ENCODE peak calls at places on chromosomes 4 and X, in five cellular contexts. Z, W, D, U and X are unnamed samples.

GRCh38 chrX:123959281-123960063 is 2.0 kb upstream of the STAG2 start:
- DNase-seq in U (peak; percentile 63), Z (peak; percentile 50), D (peak; percentile 5), W (peak; percentile 39), X (no peak)

GRCh38 chrX:24435038-24435437 is 30.0 kb upstream of the PDK3 start:
- DNase-seq in W (no peak), Z (no peak), D (no peak), U (no peak), X (no peak)

GRCh38 chr4:78057600-78058560 is 757 bp downstream of the FRAS1 start:
- DNase-seq in W (peak; percentile 66), U (peak; percentile 51), Z (peak; percentile 65), D (peak; percentile 38), X (peak; percentile 34)

GRCh38 chrX:67583171-67583570 is 39.4 kb downstream of the AR start:
- DNase-seq in U (no peak), W (no peak), D (no peak), Z (no peak), X (no peak)

GRCh38 chrX:102745513-102746133 is 25.1 kb downstream of the GPRASP3 start:
- DNase-seq in D (no peak), Z (peak; percentile 25), W (peak; percentile 76), U (peak; percentile 15), X (no peak)

GRCh38 chrX:107673933-107674479 is 45.7 kb downstream of the PRPS1 start:
- DNase-seq in U (peak; percentile 72), Z (peak; percentile 93), D (no peak), W (peak; percentile 33), X (no peak)

GRCh38 chrX:30309139-30309571 is at the start of gene NR0B1:
- DNase-seq in W (peak; percentile 48), D (no peak), Z (no peak), U (no peak), X (no peak)

GRCh38 chr4:4470208-4470607 is 71.6 kb downstream of the STX18 start:
- DNase-seq in U (no peak), W (no peak), Z (no peak), D (no peak), X (no peak)

GRCh38 chrX:12984629-12985303 is 9.9 kb downstream of the TMSB4X start:
- DNase-seq in W (no peak), U (no peak), D (no peak), Z (no peak), X (no peak)

GRCh38 chr4:177047070-177047850 is 254.5 kb upstream of the VEGFC start:
- DNase-seq in U (peak; percentile 48), D (peak; percentile 77), W (peak; percentile 81), Z (no peak), X (peak; percentile 44)

GRCh38 chr4:172871381-172871780 is 297.2 kb upstream of the GALNT7 start:
- DNase-seq in U (no peak), D (no peak), Z (no peak), W (no peak), X (no peak)

GRCh38 chrX:41384041-41384705 is 50.2 kb downstream of the DDX3X start:
- DNase-seq in U (peak; percentile 75), Z (peak; percentile 88), W (no peak), D (no peak), X (no peak)

GRCh38 chr4:53866055-53866454 is 198.3 kb downstream of the CHIC2 start:
- DNase-seq in W (no peak), Z (no peak), U (no peak), D (no peak), X (no peak)

GRCh38 chrX:107565916-107566602 is 62.3 kb upstream of the PRPS1 start:
- DNase-seq in W (peak; percentile 85), U (no peak), D (peak; percentile 2), Z (no peak), X (peak; percentile 16)

GRCh38 chr4:136900706-136901105 is 631.6 kb downstream of the PCDH18 start:
- DNase-seq in Z (no peak), W (no peak), D (no peak), U (no peak), X (no peak)

GRCh38 chr4:40850496-40850895 is 100.7 kb downstream of the NSUN7 start:
- DNase-seq in U (no peak), Z (no peak), W (no peak), D (no peak), X (no peak)

GRCh38 chr4:142551513-142552280 is 294.4 kb downstream of the INPP4B start:
- DNase-seq in D (no peak), Z (no peak), U (no peak), W (no peak), X (no peak)

GRCh38 chr4:78693777-78694456 is 82.2 kb upstream of the BMP2K start:
- DNase-seq in W (no peak), Z (no peak), U (no peak), D (no peak), X (no peak)

GRCh38 chr4:120658772-120659171 is 263.8 kb downstream of the PRDM5 start:
- DNase-seq in U (no peak), W (no peak), Z (no peak), D (no peak), X (no peak)

GRCh38 chr4:43014266-43014665 is 121.8 kb downstream of the GRXCR1 start:
- DNase-seq in Z (no peak), D (no peak), U (no peak), W (no peak), X (no peak)

GRCh38 chr4:86977621-86978184 is 42.9 kb downstream of the AFF1 start:
- DNase-seq in W (no peak), U (no peak), D (no peak), Z (no peak), X (no peak)

DNA sequence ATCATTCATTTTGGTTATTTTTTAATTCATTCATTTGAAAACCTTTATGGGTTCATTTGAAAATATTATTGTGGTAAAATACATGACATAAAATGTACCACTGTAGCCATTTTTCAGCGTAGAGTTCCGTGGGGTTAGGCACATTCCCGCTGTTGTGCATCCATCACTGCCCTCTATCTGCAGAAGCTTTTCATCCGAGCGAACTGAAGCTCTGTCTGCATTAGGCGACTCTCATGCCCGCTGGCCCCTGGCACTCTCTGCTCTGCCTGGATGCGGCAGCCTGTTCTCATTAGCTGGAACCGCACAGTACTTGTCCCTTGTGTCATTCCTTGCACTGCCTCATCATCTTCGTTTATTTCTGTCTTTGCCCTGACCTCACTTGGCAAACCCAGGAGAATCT is 17.5 kb downstream of the CFAP99 start:
- DNase-seq in U (no peak), W (no peak), D (no peak), Z (no peak), X (no peak)
- TF ChIP-seq CTCF in U (no peak), W (no peak), D (no peak), Z (no peak), X (no peak)

DNA sequence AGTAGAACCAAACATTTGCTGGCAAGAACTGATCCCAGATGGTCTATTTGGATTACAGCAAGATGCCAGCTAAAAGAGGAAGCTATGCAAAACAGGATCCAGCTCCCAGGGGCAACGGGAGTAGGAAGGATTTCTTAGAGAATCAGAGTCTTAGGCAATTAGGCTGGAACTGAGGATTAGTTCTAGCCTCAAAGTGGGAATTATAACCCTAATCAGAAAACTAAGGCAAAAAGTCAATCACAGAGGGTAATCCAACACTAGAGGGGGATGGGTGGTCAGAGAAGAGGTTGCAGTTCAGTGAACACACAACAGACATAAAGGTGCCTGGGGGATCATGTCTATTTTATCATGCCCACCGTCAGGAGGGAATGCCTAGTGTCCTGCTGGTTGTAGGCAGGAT is 133.0 kb upstream of the PLS3 start:
- DNase-seq in Z (no peak), W (peak; percentile 65), D (no peak), U (no peak), X (no peak)
- TF ChIP-seq CTCF in Z (no peak), W (no peak), D (no peak), U (no peak), X (no peak)

GRCh38 chr4:128287871-128288688 is 467 bp upstream of the PGRMC2 start:
- DNase-seq in D (peak; percentile 97), W (peak; percentile 100), Z (peak; percentile 100), U (peak; percentile 99), X (peak; percentile 98)
- TF ChIP-seq CTCF in D (peak; percentile 56), W (peak; percentile 39), Z (peak; percentile 26), U (no peak), X (peak; percentile 49)

GRCh38 chrX:74784629-74785028 is 140.6 kb downstream of the NEXMIF start:
- DNase-seq in W (no peak), D (no peak), U (no peak), Z (no peak), X (no peak)

GRCh38 chrX:74788545-74789086 is 136.6 kb downstream of the NEXMIF start:
- DNase-seq in D (no peak), Z (no peak), U (no peak), W (no peak), X (no peak)
- TF ChIP-seq CTCF in D (peak; percentile 29), Z (no peak), U (no peak), W (peak; percentile 40), X (peak; percentile 11)

DNA sequence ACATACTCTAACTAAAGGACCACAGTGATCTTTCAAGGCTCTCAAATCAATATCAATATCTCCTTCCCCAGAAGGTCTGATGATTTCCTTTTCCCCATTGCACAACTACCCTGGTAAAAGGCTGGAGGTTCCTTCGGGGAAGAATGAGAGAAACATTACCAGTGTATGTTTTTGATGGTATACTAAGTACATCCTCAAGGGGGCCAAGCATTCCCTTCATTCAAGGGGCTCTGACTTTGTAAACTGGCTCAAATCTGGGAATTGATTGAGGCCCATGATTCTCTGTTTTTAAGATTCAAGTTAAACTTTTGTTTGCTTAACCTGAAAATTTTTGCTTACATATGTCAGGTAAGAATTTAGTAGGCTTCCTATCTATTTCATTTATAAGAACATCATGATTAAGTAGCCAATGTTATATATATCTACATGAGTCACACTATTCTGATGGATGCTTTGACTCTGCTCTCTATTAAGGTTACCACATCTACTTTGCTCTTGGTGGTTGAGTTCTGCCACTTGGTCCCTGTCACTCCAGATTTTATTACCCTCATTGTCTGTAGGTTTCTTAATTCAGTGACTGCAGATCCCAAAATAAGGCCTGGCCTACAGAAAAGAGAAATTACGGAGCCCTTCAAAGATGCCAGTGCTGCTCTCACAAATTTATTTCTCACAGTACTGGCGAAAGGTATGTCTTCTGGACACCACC is 16.4 kb upstream of the GUCY1B1 start:
- DNase-seq in D (no peak), U (no peak), W (no peak), Z (no peak), X (no peak)
- TF ChIP-seq CTCF in D (peak; percentile 28), U (no peak), W (peak; percentile 30), Z (no peak), X (peak; percentile 17)

GRCh38 chrX:135112096-135112729 is 8.1 kb downstream of the ETDB start:
- DNase-seq in D (no peak), Z (no peak), W (peak; percentile 31), U (no peak), X (no peak)
- TF ChIP-seq CTCF in D (peak; percentile 65), Z (peak; percentile 52), W (peak; percentile 64), U (no peak), X (peak; percentile 61)

DNA sequence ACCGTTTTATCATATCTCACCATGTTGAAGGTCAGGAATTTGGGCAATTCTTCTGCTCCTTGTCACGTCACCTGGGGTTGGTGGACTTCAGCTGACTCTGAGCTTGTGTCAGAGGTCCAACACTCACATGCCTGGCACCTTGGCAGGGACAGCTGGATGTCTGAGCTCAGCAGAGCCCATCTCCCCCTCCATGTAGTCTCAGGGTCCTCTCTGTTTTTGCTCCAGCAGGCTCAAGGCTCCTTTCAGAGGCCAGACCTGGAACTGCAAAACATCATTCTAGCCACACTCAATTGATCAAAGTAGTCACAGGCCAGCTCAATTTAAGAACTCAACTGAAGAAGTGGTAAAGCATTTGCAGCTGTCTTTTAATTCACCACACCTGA is 45.4 kb downstream of the EDNRA start:
- DNase-seq in W (peak; percentile 33), Z (no peak), U (no peak), D (no peak), X (no peak)
- TF ChIP-seq CTCF in W (peak; percentile 30), Z (no peak), U (no peak), D (no peak), X (no peak)

GRCh38 chrX:46642145-46642544 is 68.6 kb downstream of the CHST7 start:
- DNase-seq in U (no peak), D (no peak), Z (no peak), W (peak; percentile 12), X (no peak)
- TF ChIP-seq CTCF in U (no peak), D (peak; percentile 40), Z (peak; percentile 34), W (peak; percentile 30), X (peak; percentile 31)